ENCODE peak calls at places on chromosomes 13 and 19, in four cellular contexts. One of them, this sample, is unnamed.

GRCh38 chr19:18856385-18857126 is 24.8 kb downstream of the UPF1 start:
- DNase-seq in kidney epithelial cell: no peak
- DNase-seq in endodermal cell: peak
- DNase-seq in coronary artery: no peak
- DNase-seq in this sample: no peak

GRCh38 chr13:27569405-27569804 is 50.9 kb downstream of the LNX2 start:
- DNase-seq in kidney epithelial cell: no peak
- DNase-seq in endodermal cell: no peak
- DNase-seq in coronary artery: no peak
- DNase-seq in this sample: no peak

GRCh38 chr19:8017808-8018207 is 12.4 kb upstream of the ELAVL1 start:
- DNase-seq in kidney epithelial cell: no peak
- DNase-seq in endodermal cell: peak
- DNase-seq in coronary artery: no peak
- DNase-seq in this sample: peak

GRCh38 chr19:13665125-13665903 is 99.0 kb upstream of the MRI1 start:
- DNase-seq in kidney epithelial cell: no peak
- DNase-seq in endodermal cell: no peak
- DNase-seq in coronary artery: no peak
- DNase-seq in this sample: no peak

GRCh38 chr19:7830272-7830771 is 304 bp downstream of the EVI5L start:
- DNase-seq in kidney epithelial cell: no peak
- DNase-seq in endodermal cell: no peak
- DNase-seq in coronary artery: peak
- DNase-seq in this sample: peak

GRCh38 chr13:46184277-46184699 is 2.3 kb upstream of the LCP1 start:
- DNase-seq in kidney epithelial cell: no peak
- DNase-seq in endodermal cell: peak
- DNase-seq in coronary artery: no peak
- DNase-seq in this sample: peak

GRCh38 chr13:89401209-89401810 is 1730.1 kb downstream of the SLITRK5 start:
- DNase-seq in kidney epithelial cell: peak
- DNase-seq in endodermal cell: no peak
- DNase-seq in coronary artery: no peak
- DNase-seq in this sample: no peak

GRCh38 chr19:825897-826640 is 1.6 kb upstream of the AZU1 start:
- DNase-seq in kidney epithelial cell: no peak
- DNase-seq in endodermal cell: no peak
- DNase-seq in coronary artery: no peak
- DNase-seq in this sample: no peak

GRCh38 chr19:391726-392374 is 17.1 kb downstream of the C2CD4C start:
- DNase-seq in kidney epithelial cell: no peak
- DNase-seq in endodermal cell: no peak
- DNase-seq in coronary artery: no peak
- DNase-seq in this sample: no peak

GRCh38 chr19:32416749-32417469 is 11.3 kb downstream of the DPY19L3 start:
- DNase-seq in kidney epithelial cell: no peak
- DNase-seq in endodermal cell: no peak
- DNase-seq in coronary artery: no peak
- DNase-seq in this sample: no peak

GRCh38 chr19:32421589-32422361 is 16.2 kb downstream of the DPY19L3 start:
- DNase-seq in kidney epithelial cell: no peak
- DNase-seq in endodermal cell: no peak
- DNase-seq in coronary artery: no peak
- DNase-seq in this sample: no peak

GRCh38 chr19:32422435-32422834 is 16.9 kb downstream of the DPY19L3 start:
- DNase-seq in kidney epithelial cell: no peak
- DNase-seq in endodermal cell: no peak
- DNase-seq in coronary artery: no peak
- DNase-seq in this sample: no peak

GRCh38 chr19:32415246-32415645 is 9.7 kb downstream of the DPY19L3 start:
- DNase-seq in kidney epithelial cell: no peak
- DNase-seq in endodermal cell: no peak
- DNase-seq in coronary artery: no peak
- DNase-seq in this sample: no peak

DNA sequence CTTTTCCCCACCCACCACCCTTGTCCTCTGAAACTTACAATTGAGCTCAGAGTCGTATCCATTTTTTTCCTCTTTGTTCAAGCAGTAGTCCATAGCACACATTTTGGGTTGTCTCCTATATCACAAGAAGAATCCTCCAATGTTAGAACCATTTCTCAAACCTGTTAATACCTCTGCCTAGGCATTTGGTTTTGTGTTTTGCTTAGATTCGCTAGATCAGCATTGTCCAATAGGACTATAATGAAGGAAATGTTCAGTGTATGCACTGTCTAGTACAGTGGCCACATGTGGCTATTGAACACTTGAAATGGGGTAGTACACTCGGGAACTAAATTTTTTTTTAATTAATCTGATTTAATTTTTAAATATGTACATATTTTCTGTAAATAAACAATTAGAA is 12.6 kb downstream of the DPY19L3 start:
- DNase-seq in kidney epithelial cell: no peak
- DNase-seq in endodermal cell: no peak
- DNase-seq in coronary artery: no peak
- DNase-seq in this sample: no peak
- H3K4me3 ChIP-seq in kidney epithelial cell: no peak
- H3K4me3 ChIP-seq in endodermal cell: no peak
- H3K4me3 ChIP-seq in coronary artery: no peak
- H3K4me3 ChIP-seq in this sample: no peak

GRCh38 chr19:2523630-2524311 is 47.8 kb downstream of the GADD45B start:
- DNase-seq in kidney epithelial cell: no peak
- DNase-seq in endodermal cell: no peak
- DNase-seq in coronary artery: no peak
- DNase-seq in this sample: peak

GRCh38 chr19:2527716-2528115 is 51.8 kb downstream of the GADD45B start:
- DNase-seq in kidney epithelial cell: no peak
- DNase-seq in endodermal cell: no peak
- DNase-seq in coronary artery: no peak
- DNase-seq in this sample: no peak

GRCh38 chr19:2527171-2527570 is 51.2 kb downstream of the GADD45B start:
- DNase-seq in kidney epithelial cell: no peak
- DNase-seq in endodermal cell: no peak
- DNase-seq in coronary artery: no peak
- DNase-seq in this sample: no peak

GRCh38 chr19:2524840-2525723 is 49.2 kb downstream of the GADD45B start:
- DNase-seq in kidney epithelial cell: peak
- DNase-seq in endodermal cell: peak
- DNase-seq in coronary artery: no peak
- DNase-seq in this sample: peak

GRCh38 chr19:2524361-2524839 is 48.5 kb downstream of the GADD45B start:
- DNase-seq in kidney epithelial cell: no peak
- DNase-seq in endodermal cell: no peak
- DNase-seq in coronary artery: no peak
- DNase-seq in this sample: no peak
- H3K4me3 ChIP-seq in kidney epithelial cell: no peak
- H3K4me3 ChIP-seq in endodermal cell: no peak
- H3K4me3 ChIP-seq in coronary artery: peak
- H3K4me3 ChIP-seq in this sample: no peak

DNA sequence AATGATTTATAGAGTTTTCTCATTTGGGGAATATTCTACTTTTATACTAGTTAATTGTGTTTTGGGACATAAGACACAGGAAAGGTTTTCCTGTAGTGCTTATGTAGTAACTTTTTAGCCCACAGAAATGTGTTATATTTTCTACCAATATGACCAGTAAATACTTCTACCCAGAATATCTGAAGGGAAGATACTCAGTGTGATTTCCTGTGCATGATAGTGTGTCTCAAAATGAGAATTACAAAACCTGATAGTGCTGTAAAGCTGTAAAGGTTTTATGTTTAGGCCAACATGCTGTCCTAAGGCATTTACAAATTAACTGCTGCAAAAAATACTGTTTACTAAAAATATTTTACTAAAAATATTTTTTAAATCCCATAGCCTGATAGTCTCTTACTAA is 126.8 kb downstream of the RXFP2 start:
- DNase-seq in kidney epithelial cell: no peak
- DNase-seq in endodermal cell: no peak
- DNase-seq in coronary artery: no peak
- DNase-seq in this sample: no peak
- H3K4me3 ChIP-seq in kidney epithelial cell: no peak
- H3K4me3 ChIP-seq in endodermal cell: no peak
- H3K4me3 ChIP-seq in coronary artery: no peak
- H3K4me3 ChIP-seq in this sample: no peak

GRCh38 chr19:52034051-52034728 is 6.0 kb upstream of the ZNF614 start:
- DNase-seq in kidney epithelial cell: no peak
- DNase-seq in endodermal cell: no peak
- DNase-seq in coronary artery: no peak
- DNase-seq in this sample: no peak
- H3K4me3 ChIP-seq in kidney epithelial cell: no peak
- H3K4me3 ChIP-seq in endodermal cell: peak
- H3K4me3 ChIP-seq in coronary artery: peak
- H3K4me3 ChIP-seq in this sample: no peak

DNA sequence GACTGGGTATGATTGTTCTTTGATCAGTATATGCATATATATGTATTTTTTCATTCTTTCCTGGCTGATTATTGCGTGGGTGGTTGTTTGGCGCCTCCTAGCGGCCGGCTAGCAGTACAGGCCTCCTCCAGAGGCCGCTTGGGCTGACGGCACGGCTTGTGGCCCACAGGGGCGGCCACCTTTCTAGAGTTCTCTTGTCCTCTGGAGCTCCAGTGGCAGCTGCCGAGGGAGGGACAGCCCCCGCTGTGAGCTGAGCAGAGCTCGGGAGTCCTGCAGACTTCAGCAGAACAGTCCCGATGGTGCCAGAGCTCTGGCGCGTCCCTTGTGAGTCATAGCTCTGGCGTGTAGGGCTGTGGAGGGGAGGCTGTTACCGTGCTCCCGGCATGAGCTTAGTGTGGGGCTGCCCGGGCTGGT is 22.5 kb upstream of the ZNF429 start:
- DNase-seq in kidney epithelial cell: no peak
- DNase-seq in endodermal cell: peak
- DNase-seq in coronary artery: peak
- DNase-seq in this sample: peak
- H3K4me3 ChIP-seq in kidney epithelial cell: no peak
- H3K4me3 ChIP-seq in endodermal cell: no peak
- H3K4me3 ChIP-seq in coronary artery: peak
- H3K4me3 ChIP-seq in this sample: no peak

GRCh38 chr13:44141725-44142539 is 231.7 kb upstream of the SERP2 start:
- DNase-seq in kidney epithelial cell: peak
- DNase-seq in endodermal cell: peak
- DNase-seq in coronary artery: peak
- DNase-seq in this sample: peak

GRCh38 chr13:44142911-44143665 is 230.5 kb upstream of the SERP2 start:
- DNase-seq in kidney epithelial cell: peak
- DNase-seq in endodermal cell: no peak
- DNase-seq in coronary artery: no peak
- DNase-seq in this sample: no peak

GRCh38 chr13:44140146-44140545 is 233.5 kb upstream of the SERP2 start:
- DNase-seq in kidney epithelial cell: no peak
- DNase-seq in endodermal cell: peak
- DNase-seq in coronary artery: no peak
- DNase-seq in this sample: no peak

GRCh38 chr13:44141213-44141724 is 232.4 kb upstream of the SERP2 start:
- DNase-seq in kidney epithelial cell: no peak
- DNase-seq in endodermal cell: no peak
- DNase-seq in coronary artery: no peak
- DNase-seq in this sample: no peak

DNA sequence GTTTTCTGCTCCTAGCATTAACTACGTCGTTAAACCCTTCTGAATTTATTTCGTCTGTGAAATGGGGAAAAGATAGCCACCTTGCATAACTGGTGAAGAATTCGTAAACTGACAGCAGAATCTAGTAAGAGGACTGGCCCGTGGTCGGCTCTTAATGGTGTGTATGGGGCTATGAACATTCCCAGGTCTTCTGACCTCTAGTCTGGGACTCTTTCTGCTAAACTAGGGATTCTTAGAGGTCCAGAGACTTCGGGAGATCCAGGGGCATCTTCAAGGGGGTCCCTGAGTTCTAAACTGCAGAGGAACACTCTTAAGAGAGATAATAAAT is 231.1 kb upstream of the SERP2 start:
- DNase-seq in kidney epithelial cell: no peak
- DNase-seq in endodermal cell: no peak
- DNase-seq in coronary artery: no peak
- DNase-seq in this sample: no peak
- H3K4me3 ChIP-seq in kidney epithelial cell: peak
- H3K4me3 ChIP-seq in endodermal cell: peak
- H3K4me3 ChIP-seq in coronary artery: peak
- H3K4me3 ChIP-seq in this sample: peak

GRCh38 chr13:111115841-111116500 is 861 bp downstream of the ARHGEF7 start:
- DNase-seq in kidney epithelial cell: no peak
- DNase-seq in endodermal cell: peak
- DNase-seq in coronary artery: no peak
- DNase-seq in this sample: no peak
- H3K4me3 ChIP-seq in kidney epithelial cell: peak
- H3K4me3 ChIP-seq in endodermal cell: peak
- H3K4me3 ChIP-seq in coronary artery: peak
- H3K4me3 ChIP-seq in this sample: peak

DNA sequence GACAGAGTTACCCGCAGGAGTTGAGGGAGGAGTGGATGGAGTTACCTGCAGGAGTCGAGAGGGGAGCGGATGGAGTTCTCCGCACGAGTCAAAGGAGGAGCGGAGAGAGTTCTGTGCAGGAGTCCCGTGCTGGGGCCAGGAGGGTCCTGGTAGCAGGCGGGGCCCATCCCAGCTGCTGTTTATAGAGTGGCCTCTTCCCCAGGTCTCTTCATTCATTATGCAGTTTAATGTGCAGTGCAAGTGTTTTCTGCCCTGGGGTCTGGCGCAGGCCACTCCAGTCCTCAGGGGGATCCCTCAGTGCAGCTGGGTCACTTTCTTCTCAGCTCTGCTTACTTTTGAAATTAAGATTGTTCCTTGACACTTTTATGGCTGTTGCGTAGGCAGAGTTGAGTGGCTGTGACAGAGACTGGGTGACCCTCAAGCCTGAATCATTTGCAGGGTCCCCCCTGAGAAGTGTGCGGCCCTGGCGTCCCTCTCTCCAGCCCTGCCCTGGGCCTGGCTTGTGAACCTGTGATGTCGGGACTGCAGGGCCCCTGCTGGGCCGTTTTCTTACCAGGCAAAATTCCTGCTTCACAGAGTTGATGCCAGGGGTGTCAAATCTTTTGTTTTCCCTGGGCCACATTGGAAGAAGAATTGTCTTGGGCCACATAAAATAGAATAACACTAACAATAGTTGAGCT is 17.9 kb downstream of the TFDP1 start:
- DNase-seq in kidney epithelial cell: no peak
- DNase-seq in endodermal cell: no peak
- DNase-seq in coronary artery: no peak
- DNase-seq in this sample: no peak
- H3K4me3 ChIP-seq in kidney epithelial cell: no peak
- H3K4me3 ChIP-seq in endodermal cell: no peak
- H3K4me3 ChIP-seq in coronary artery: no peak
- H3K4me3 ChIP-seq in this sample: no peak

GRCh38 chr13:77310579-77311279 is 16.2 kb downstream of the MYCBP2 start:
- DNase-seq in kidney epithelial cell: no peak
- DNase-seq in endodermal cell: no peak
- DNase-seq in coronary artery: no peak
- DNase-seq in this sample: no peak
- H3K4me3 ChIP-seq in kidney epithelial cell: no peak
- H3K4me3 ChIP-seq in endodermal cell: no peak
- H3K4me3 ChIP-seq in coronary artery: peak
- H3K4me3 ChIP-seq in this sample: no peak